ENCODE peak calls at places on chromosomes 16 and 17, in eight cellular contexts. Q is Calu3, L is esophagus squamous epithelium, S is prostate gland, N is WERI-Rb-1, O is GM23338, P is H9, H is RWPE1. R is an unnamed sample.

GRCh38 chr16:30018731-30019158 is 4.3 kb upstream of the C16orf92 start:
- DNase-seq in Q (no peak), L (no peak), S (no peak), N (peak), O (no peak), P (no peak), H (no peak), R (peak)

GRCh38 chr16:15928261-15929104 is 20.9 kb upstream of the ABCC1 start:
- DNase-seq in Q (no peak), L (no peak), S (no peak), N (no peak), O (no peak), P (no peak), H (no peak), R (peak)

GRCh38 chr17:77772899-77773358 is 185.6 kb upstream of the TNRC6C start:
- DNase-seq in Q (no peak), L (no peak), S (no peak), N (peak), O (peak), P (peak), H (no peak), R (no peak)

GRCh38 chr16:87791295-87792204 is 25.8 kb upstream of the KLHDC4 start:
- DNase-seq in Q (no peak), L (no peak), S (no peak), N (peak), O (no peak), P (peak), H (no peak), R (no peak)

GRCh38 chr17:64345691-64346376 is 44.8 kb downstream of the PECAM1 start:
- DNase-seq in Q (no peak), L (no peak), S (no peak), N (peak), O (no peak), P (no peak), H (no peak), R (no peak)

GRCh38 chr17:59366040-59366757 is 34.7 kb downstream of the YPEL2 start:
- DNase-seq in Q (no peak), L (no peak), S (no peak), N (peak), O (peak), P (peak), H (no peak), R (no peak)

GRCh38 chr17:77616243-77616731 is 342.2 kb upstream of the TNRC6C start:
- DNase-seq in Q (peak), L (no peak), S (no peak), N (no peak), O (no peak), P (no peak), H (peak), R (peak)

GRCh38 chr17:64358261-64358788 is 32.3 kb downstream of the PECAM1 start:
- DNase-seq in Q (no peak), L (no peak), S (no peak), N (no peak), O (no peak), P (no peak), H (no peak), R (peak)

GRCh38 chr16:79169239-79169638 is 431.3 kb downstream of the MAF start:
- DNase-seq in Q (no peak), L (no peak), S (no peak), N (no peak), O (peak), P (peak), H (no peak), R (no peak)

GRCh38 chr16:67277294-67277998 is 1.9 kb upstream of the PLEKHG4 start:
- DNase-seq in Q (peak), L (no peak), S (no peak), N (no peak), O (no peak), P (no peak), H (peak), R (peak)

GRCh38 chr16:52235186-52235585 is 311.8 kb downstream of the TOX3 start:
- DNase-seq in Q (no peak), L (no peak), S (no peak), N (no peak), O (no peak), P (no peak), H (no peak), R (no peak)

GRCh38 chr17:56893503-56893902 is 20.3 kb downstream of the TRIM25 start:
- DNase-seq in Q (no peak), L (no peak), S (no peak), N (no peak), O (no peak), P (no peak), H (no peak), R (no peak)

GRCh38 chr17:80443916-80444708 is 29.1 kb downstream of the ENDOV start:
- DNase-seq in Q (no peak), L (no peak), S (no peak), N (peak), O (peak), P (peak), H (no peak), R (no peak)

GRCh38 chr16:68786685-68787418 is 49.8 kb downstream of the CDH1 start:
- DNase-seq in Q (no peak), L (no peak), S (peak), N (no peak), O (no peak), P (no peak), H (peak), R (peak)

GRCh38 chr17:33086041-33086440 is 94.4 kb downstream of the SPACA3 start:
- DNase-seq in Q (no peak), L (no peak), S (no peak), N (no peak), O (no peak), P (no peak), H (no peak), R (no peak)

GRCh38 chr16:31421587-31421986 is 6.6 kb downstream of the COX6A2 start:
- DNase-seq in Q (no peak), L (no peak), S (no peak), N (no peak), O (no peak), P (no peak), H (no peak), R (no peak)

GRCh38 chr17:71118039-71118438 is 948.7 kb downstream of the KCNJ2 start:
- DNase-seq in Q (peak), L (no peak), S (no peak), N (no peak), O (peak), P (no peak), H (peak), R (peak)

GRCh38 chr17:4971826-4972225 is 4.2 kb upstream of the SPAG7 start:
- DNase-seq in Q (no peak), L (no peak), S (no peak), N (no peak), O (no peak), P (no peak), H (no peak), R (no peak)

GRCh38 chr17:69105907-69106730 is 35.6 kb downstream of the ABCA6 start:
- DNase-seq in Q (no peak), L (no peak), S (no peak), N (no peak), O (no peak), P (no peak), H (no peak), R (no peak)

GRCh38 chr16:78596348-78596995 is 497.0 kb downstream of the WWOX start:
- DNase-seq in Q (no peak), L (no peak), S (no peak), N (no peak), O (no peak), P (no peak), H (no peak), R (no peak)

GRCh38 chr16:24721830-24722238 is 7.6 kb upstream of the TNRC6A start:
- DNase-seq in Q (no peak), L (no peak), S (no peak), N (no peak), O (no peak), P (no peak), H (peak), R (no peak)

GRCh38 chr17:34709108-34709779 is 129.9 kb downstream of the TMEM132E start:
- DNase-seq in Q (peak), L (no peak), S (no peak), N (no peak), O (no peak), P (peak), H (no peak), R (peak)

GRCh38 chr16:21684199-21684598 is 20.4 kb downstream of the OTOA start:
- DNase-seq in Q (peak), L (no peak), S (peak), N (peak), O (peak), P (peak), H (no peak), R (peak)
- TF ChIP-seq CTCF in Q (peak), L (peak), S (no peak), N (peak), O (peak), P (peak), H (peak), R (peak)

GRCh38 chr16:35525979-35526590 is 2066.7 kb downstream of the TP53TG3F start:
- DNase-seq in Q (no peak), L (no peak), S (no peak), N (peak), O (no peak), P (no peak), H (no peak), R (no peak)
- TF ChIP-seq CTCF in Q (no peak), L (no peak), S (no peak), N (peak), O (no peak), P (no peak), H (no peak), R (no peak)

DNA sequence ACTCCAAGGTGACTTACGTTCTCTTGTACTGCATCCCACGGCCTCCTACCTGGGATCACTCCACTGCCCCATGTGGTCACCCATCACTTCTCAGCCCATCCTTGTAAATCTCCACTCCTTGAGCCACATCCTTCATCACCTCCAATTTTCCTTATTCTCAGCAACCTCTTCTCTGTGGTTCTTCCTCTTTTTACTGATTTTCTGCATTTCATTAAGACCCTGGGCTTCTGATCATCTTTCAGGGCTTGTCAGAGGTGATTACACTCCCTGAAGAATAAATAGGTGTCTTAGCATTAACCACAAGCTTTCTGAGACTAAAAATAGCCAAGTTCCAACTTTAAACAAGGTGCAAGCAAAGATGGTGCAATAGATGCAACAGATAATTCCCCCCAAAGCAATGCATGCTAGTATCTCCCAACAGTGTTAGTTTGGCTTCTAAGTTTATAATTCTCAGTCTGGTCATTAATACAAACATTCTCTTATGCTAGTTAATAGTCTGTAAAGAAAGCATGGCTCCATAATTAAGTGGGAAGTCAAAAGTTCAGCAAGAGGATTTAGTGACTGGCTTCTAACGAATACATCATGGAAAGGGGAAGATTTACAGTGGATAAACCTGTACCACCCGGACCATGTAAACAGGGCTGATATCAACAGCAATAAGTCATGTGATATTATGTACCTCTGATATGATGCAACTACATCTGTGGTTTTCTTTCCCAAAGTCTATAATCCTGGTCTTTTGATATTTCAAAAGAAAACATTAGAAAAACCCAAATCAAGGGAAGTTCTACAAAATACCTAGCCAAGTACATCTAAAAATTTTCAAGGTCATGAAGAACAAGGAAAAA is 47.4 kb upstream of the FOXJ1 start:
- DNase-seq in Q (no peak), L (no peak), S (no peak), N (peak), O (peak), P (no peak), H (no peak), R (no peak)
- TF ChIP-seq CTCF in Q (no peak), L (no peak), S (no peak), N (peak), O (no peak), P (no peak), H (no peak), R (no peak)

GRCh38 chr17:41499714-41500113 is 5.7 kb downstream of the KRT13 start:
- DNase-seq in Q (no peak), L (no peak), S (no peak), N (no peak), O (no peak), P (no peak), H (no peak), R (no peak)

GRCh38 chr17:41500131-41500911 is 5.1 kb downstream of the KRT13 start:
- DNase-seq in Q (peak), L (no peak), S (no peak), N (no peak), O (no peak), P (peak), H (peak), R (peak)

GRCh38 chr17:41498276-41498675 is 7.1 kb downstream of the KRT13 start:
- DNase-seq in Q (no peak), L (no peak), S (no peak), N (no peak), O (no peak), P (no peak), H (no peak), R (no peak)

GRCh38 chr17:41494524-41494923 is 4.8 kb upstream of the KRT36 start:
- DNase-seq in Q (no peak), L (no peak), S (no peak), N (no peak), O (no peak), P (no peak), H (peak), R (no peak)

GRCh38 chr17:41496803-41497484 is 7.2 kb upstream of the KRT36 start:
- DNase-seq in Q (peak), L (no peak), S (peak), N (peak), O (peak), P (peak), H (peak), R (peak)
- TF ChIP-seq CTCF in Q (peak), L (peak), S (peak), N (peak), O (peak), P (peak), H (no peak), R (peak)

DNA sequence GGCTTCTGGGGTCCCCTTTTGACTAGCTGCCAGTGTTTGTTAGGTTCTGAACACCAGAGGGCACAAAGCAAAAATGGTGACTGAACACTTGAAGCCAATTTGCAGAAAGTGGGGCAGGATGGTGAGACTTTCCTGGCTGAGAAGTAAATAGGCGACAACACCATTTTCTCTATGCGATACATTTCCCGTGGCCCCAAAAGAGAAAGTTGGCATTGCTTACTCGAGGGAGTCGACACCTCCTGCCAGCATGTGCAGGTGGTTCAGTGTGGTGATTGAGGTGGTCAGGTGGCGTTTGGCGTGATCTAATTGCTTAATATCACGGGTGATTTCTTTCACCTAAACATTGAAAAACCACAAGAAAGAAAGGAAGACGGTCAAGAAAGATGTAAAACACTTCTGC is 59.0 kb downstream of the VPS53 start:
- DNase-seq in Q (no peak), L (no peak), S (no peak), N (no peak), O (no peak), P (no peak), H (no peak), R (no peak)
- TF ChIP-seq CTCF in Q (no peak), L (no peak), S (no peak), N (no peak), O (no peak), P (peak), H (no peak), R (no peak)

GRCh38 chr16:14322186-14322585 is 251.1 kb downstream of the MRTFB start:
- DNase-seq in Q (no peak), L (no peak), S (no peak), N (no peak), O (no peak), P (no peak), H (no peak), R (no peak)
- TF ChIP-seq CTCF in Q (no peak), L (no peak), S (no peak), N (no peak), O (no peak), P (no peak), H (no peak), R (no peak)

GRCh38 chr17:81823800-81824550 is 9.1 kb downstream of the MCRIP1 start:
- DNase-seq in Q (no peak), L (no peak), S (no peak), N (peak), O (no peak), P (no peak), H (no peak), R (no peak)

GRCh38 chr17:81822996-81823799 is 9.9 kb downstream of the MCRIP1 start:
- DNase-seq in Q (no peak), L (no peak), S (no peak), N (no peak), O (no peak), P (no peak), H (no peak), R (no peak)

GRCh38 chr17:81824595-81824994 is 8.5 kb downstream of the MCRIP1 start:
- DNase-seq in Q (no peak), L (no peak), S (no peak), N (no peak), O (no peak), P (no peak), H (no peak), R (no peak)

GRCh38 chr17:81828656-81829055 is 4.4 kb downstream of the MCRIP1 start:
- DNase-seq in Q (no peak), L (no peak), S (no peak), N (no peak), O (no peak), P (no peak), H (no peak), R (no peak)

GRCh38 chr17:81825841-81826471 is 7.1 kb downstream of the MCRIP1 start:
- DNase-seq in Q (no peak), L (no peak), S (no peak), N (peak), O (peak), P (peak), H (no peak), R (no peak)
- TF ChIP-seq CTCF in Q (no peak), L (no peak), S (no peak), N (peak), O (peak), P (peak), H (no peak), R (no peak)

GRCh38 chr16:82630219-82630618 is 3.5 kb downstream of the CDH13 start:
- DNase-seq in Q (no peak), L (no peak), S (no peak), N (no peak), O (no peak), P (no peak), H (peak), R (peak)

GRCh38 chr16:82630688-82631087 is 3.9 kb downstream of the CDH13 start:
- DNase-seq in Q (no peak), L (no peak), S (no peak), N (no peak), O (no peak), P (no peak), H (no peak), R (peak)

GRCh38 chr16:82633964-82634600 is 7.3 kb downstream of the CDH13 start:
- DNase-seq in Q (no peak), L (no peak), S (peak), N (no peak), O (no peak), P (no peak), H (peak), R (peak)

GRCh38 chr16:82629441-82630027 is 2.8 kb downstream of the CDH13 start:
- DNase-seq in Q (no peak), L (no peak), S (peak), N (no peak), O (peak), P (no peak), H (peak), R (peak)

GRCh38 chr16:82631701-82632685 is 5.2 kb downstream of the CDH13 start:
- DNase-seq in Q (no peak), L (no peak), S (no peak), N (no peak), O (peak), P (peak), H (no peak), R (peak)
- TF ChIP-seq CTCF in Q (no peak), L (peak), S (no peak), N (peak), O (peak), P (peak), H (peak), R (no peak)

DNA sequence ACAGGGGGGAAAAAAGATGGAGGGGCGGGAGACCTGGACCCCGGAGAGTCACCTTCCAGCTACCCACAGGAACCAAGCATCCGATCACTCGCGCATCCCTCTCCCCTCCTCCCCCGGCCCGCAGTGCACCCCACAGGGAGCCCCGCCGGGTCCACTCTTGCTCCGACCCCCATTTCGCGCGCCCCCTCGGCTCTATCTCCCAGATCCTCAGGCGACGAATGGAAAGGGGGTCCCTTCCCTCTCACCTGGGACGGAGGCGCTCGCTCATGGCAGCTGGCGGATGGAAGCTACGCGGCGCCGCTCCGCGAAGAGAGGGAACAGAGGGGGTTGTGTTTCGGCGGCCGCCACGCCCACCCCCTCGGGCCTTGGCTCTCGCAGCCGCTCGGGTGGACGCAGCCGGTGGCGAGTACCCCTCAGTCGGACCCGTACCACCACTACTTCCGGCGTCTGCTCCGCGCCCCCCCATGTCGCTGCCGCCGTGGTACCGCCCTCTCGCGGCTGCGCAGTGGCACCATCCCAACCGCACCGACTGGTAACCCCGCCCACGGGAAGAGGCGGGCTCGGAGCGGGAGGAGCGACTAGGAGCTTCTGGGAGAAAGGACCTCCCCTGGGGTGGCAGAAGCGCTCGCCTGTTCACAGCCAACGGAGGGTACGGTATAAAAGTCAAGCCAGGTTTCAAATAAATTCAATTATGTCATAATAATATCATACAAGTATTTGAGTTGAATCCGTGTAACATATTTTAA is 29.7 kb downstream of the CPSF4L start:
- DNase-seq in Q (peak), L (peak), S (peak), N (peak), O (peak), P (peak), H (peak), R (peak)
- TF ChIP-seq CTCF in Q (no peak), L (peak), S (peak), N (peak), O (no peak), P (peak), H (no peak), R (no peak)

R was measured in MCF 10A.